ENCODE peak calls at places on chromosomes 5 and 9, in six cellular contexts. O is naive thymus-derived CD4-positive, alpha-beta T cell; I is mammary epithelial cell; J is right cardiac atrium; W is cardiac muscle cell; M is fibroblast of lung. G is an unnamed sample. For H3K4me1, the result is how much of the 10 kb centered on the place peaks cover.

GRCh38 chr9:124242331-124243194 is 15.2 kb upstream of the NEK6 start:
- DNase-seq in W (peak), M (peak), I (no peak), J (no peak), O (no peak), G (no peak)

GRCh38 chr9:96327694-96328352 is 25.8 kb upstream of the HSD17B3 start:
- DNase-seq in I (peak), O (peak), J (no peak), M (peak), W (peak), G (peak)

GRCh38 chr5:32542216-32543059 is 42.9 kb upstream of the SUB1 start:
- DNase-seq in M (peak), O (peak), J (no peak), I (no peak), W (peak), G (no peak)

GRCh38 chr5:172795401-172795977 is 24.5 kb upstream of the DUSP1 start:
- DNase-seq in J (peak), I (no peak), O (no peak), W (peak), M (peak), G (no peak)

GRCh38 chr5:1054799-1055775 is 46.5 kb downstream of the NKD2 start:
- DNase-seq in J (peak), O (no peak), I (no peak), M (no peak), W (no peak), G (no peak)

GRCh38 chr5:139422307-139422893 is 16.9 kb downstream of the DNAJC18 start:
- DNase-seq in W (peak), J (no peak), M (peak), I (peak), O (no peak), G (peak)

GRCh38 chr5:178230879-178231735 is 1.5 kb downstream of the PHYKPL start:
- DNase-seq in W (peak), J (peak), M (peak), I (no peak), O (no peak), G (no peak)

GRCh38 chr5:131610198-131611063 is 24.6 kb downstream of the RAPGEF6 start:
- DNase-seq in W (peak), O (no peak), M (peak), J (no peak), I (peak), G (no peak)

GRCh38 chr5:82730862-82731261 is 346.3 kb downstream of the TMEM167A start:
- DNase-seq in I (no peak), O (no peak), W (no peak), M (no peak), J (no peak), G (no peak)

GRCh38 chr9:104923289-104923688 is 4.7 kb downstream of the ABCA1 start:
- DNase-seq in J (no peak), M (peak), W (peak), O (no peak), I (no peak), G (no peak)

GRCh38 chr5:180668835-180669596 is 19.6 kb upstream of the FLT4 start:
- DNase-seq in I (no peak), M (no peak), W (no peak), O (no peak), J (no peak), G (no peak)

GRCh38 chr9:21684831-21685362 is 117.5 kb upstream of the MTAP start:
- DNase-seq in O (peak), J (no peak), M (peak), I (peak), W (peak), G (no peak)

GRCh38 chr5:138369706-138370105 is 17.2 kb downstream of the KDM3B start:
- DNase-seq in W (no peak), J (no peak), M (no peak), I (no peak), O (no peak), G (no peak)

GRCh38 chr5:91225848-91226686 is 157.1 kb downstream of the ARRDC3 start:
- DNase-seq in I (peak), O (peak), W (no peak), J (no peak), M (no peak), G (peak)

GRCh38 chr9:98958271-98958989 is 14.7 kb downstream of the COL15A1 start:
- DNase-seq in O (no peak), I (no peak), W (peak), J (no peak), M (peak), G (no peak)

GRCh38 chr9:127931092-127931881 is 710 bp upstream of the PIP5KL1 start:
- DNase-seq in M (peak), W (peak), O (no peak), I (no peak), J (peak), G (no peak)

GRCh38 chr9:130342714-130343085 is 77.1 kb downstream of the HMCN2 start:
- DNase-seq in I (no peak), J (no peak), O (no peak), W (no peak), M (no peak), G (no peak)

GRCh38 chr9:133585481-133586367 is 23.5 kb downstream of the FAM163B start:
- DNase-seq in M (no peak), O (no peak), W (no peak), J (peak), I (no peak), G (no peak)

GRCh38 chr5:53355316-53355715 is 125.1 kb upstream of the FST start:
- DNase-seq in I (peak), J (no peak), W (no peak), M (peak), O (no peak), G (no peak)

GRCh38 chr5:146409081-146409671 is 38.0 kb upstream of the TCERG1 start:
- DNase-seq in M (no peak), O (no peak), W (peak), J (no peak), I (peak), G (no peak)

GRCh38 chr5:128711216-128711615 is 173.2 kb upstream of the FBN2 start:
- DNase-seq in I (peak), J (no peak), O (no peak), W (no peak), M (no peak), G (no peak)

GRCh38 chr9:22171691-22172090 is 162.6 kb upstream of the CDKN2B start:
- DNase-seq in W (no peak), O (no peak), M (no peak), J (no peak), I (no peak), G (no peak)

GRCh38 chr9:33065157-33066076 is 11.1 kb downstream of the SMU1 start:
- DNase-seq in J (no peak), I (no peak), O (no peak), M (no peak), W (no peak), G (no peak)

GRCh38 chr9:131076347-131077195 is 19.8 kb upstream of the AIF1L start:
- DNase-seq in W (no peak), O (no peak), M (no peak), I (no peak), J (no peak), G (no peak)

GRCh38 chr5:63686938-63687337 is 275.3 kb downstream of the HTR1A start:
- DNase-seq in J (no peak), M (no peak), O (no peak), W (no peak), I (no peak), G (no peak)

GRCh38 chr5:132850066-132850465 is 16.2 kb downstream of the GDF9 start:
- DNase-seq in J (no peak), O (no peak), W (no peak), I (no peak), M (no peak), G (no peak)

GRCh38 chr5:132506094-132506692 is 15.6 kb upstream of the IRF1 start:
- DNase-seq in W (peak), O (no peak), J (no peak), I (peak), M (peak), G (no peak)

GRCh38 chr5:58887311-58887710 is 304.4 kb downstream of the RAB3C start:
- DNase-seq in O (no peak), I (no peak), M (no peak), J (peak), W (no peak), G (no peak)

GRCh38 chr9:79572891-79573696 is 1.3 kb downstream of the TLE4 start:
- DNase-seq in J (peak), M (peak), I (peak), O (peak), W (peak), G (peak)

DNA sequence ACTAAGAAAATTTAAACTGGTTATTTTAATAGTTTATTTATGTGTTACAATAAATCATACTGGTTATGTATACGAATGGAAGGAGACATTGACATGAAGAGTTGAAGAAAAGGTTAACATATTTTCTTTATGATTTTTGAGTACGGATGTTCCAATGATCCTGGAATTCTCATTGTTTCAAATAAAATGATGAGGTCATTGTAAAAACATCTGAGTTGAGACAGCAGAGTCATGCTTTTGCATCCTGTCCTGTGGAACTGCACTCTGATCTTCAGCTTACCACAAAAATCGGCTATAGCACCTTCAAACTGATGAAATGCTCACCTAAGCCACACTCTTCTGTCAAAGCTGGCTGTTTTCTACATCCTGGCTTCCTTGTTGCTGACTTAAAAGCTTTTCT is 67.8 kb downstream of the PTCD2 start:
- DNase-seq in O (no peak), I (peak), J (no peak), M (peak), W (peak), G (no peak)
- H3K4me1 ChIP-seq in O (under half), I (half or more), J (under half), M (under half), W (under half), G (under half)

DNA sequence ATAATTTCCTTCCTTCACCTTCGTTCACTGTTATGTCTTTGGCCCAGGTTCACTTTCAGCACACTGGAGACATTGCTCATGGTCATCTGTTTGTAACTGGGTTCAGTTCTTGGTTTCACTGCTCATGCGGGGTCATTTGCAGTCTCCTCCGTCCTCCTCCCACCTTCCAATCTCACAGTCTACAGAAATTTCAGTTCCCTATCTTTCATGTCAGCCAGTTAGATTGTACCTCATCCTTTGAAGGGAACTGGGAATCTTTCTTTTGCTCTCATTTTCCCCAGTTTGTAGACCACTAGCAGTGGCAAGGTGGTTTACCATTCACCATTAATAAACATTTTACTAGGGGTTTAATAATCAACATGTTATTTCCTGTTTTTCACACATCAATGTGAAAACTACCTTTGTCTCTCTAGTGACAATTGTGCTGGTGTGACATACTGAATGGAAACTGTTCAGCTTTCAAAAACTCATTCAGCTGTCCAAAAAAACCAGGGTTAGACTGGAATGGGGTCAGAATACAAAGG is 100.9 kb upstream of the IL6ST start:
- DNase-seq in I (no peak), W (no peak), J (no peak), O (no peak), M (no peak), G (no peak)
- H3K4me1 ChIP-seq in I (under half), W (under half), J (under half), O (half or more), M (under half), G (half or more)

GRCh38 chr5:88669314-88669713 is 213.7 kb downstream of the MEF2C start:
- DNase-seq in J (no peak), I (no peak), O (no peak), W (no peak), M (no peak), G (no peak)

GRCh38 chr5:88671408-88671807 is 211.6 kb downstream of the MEF2C start:
- DNase-seq in W (no peak), M (no peak), J (no peak), O (no peak), I (no peak), G (no peak)

GRCh38 chr5:88674262-88675158 is 208.5 kb downstream of the MEF2C start:
- DNase-seq in M (no peak), I (no peak), J (no peak), O (no peak), W (peak), G (no peak)

GRCh38 chr5:88672644-88673493 is 210.1 kb downstream of the MEF2C start:
- DNase-seq in M (no peak), J (no peak), O (no peak), I (no peak), W (no peak), G (no peak)

GRCh38 chr5:88671808-88672499 is 211.0 kb downstream of the MEF2C start:
- DNase-seq in I (no peak), W (no peak), O (no peak), J (no peak), M (no peak), G (no peak)
- H3K4me1 ChIP-seq in I (under half), W (under half), O (under half), J (under half), M (under half), G (under half)

GRCh38 chr9:89364664-89365531 is 46.6 kb downstream of the SECISBP2 start:
- DNase-seq in W (no peak), I (peak), J (no peak), O (no peak), M (no peak), G (no peak)
- H3K4me1 ChIP-seq in W (under half), I (under half), J (under half), O (under half), M (under half), G (under half)

DNA sequence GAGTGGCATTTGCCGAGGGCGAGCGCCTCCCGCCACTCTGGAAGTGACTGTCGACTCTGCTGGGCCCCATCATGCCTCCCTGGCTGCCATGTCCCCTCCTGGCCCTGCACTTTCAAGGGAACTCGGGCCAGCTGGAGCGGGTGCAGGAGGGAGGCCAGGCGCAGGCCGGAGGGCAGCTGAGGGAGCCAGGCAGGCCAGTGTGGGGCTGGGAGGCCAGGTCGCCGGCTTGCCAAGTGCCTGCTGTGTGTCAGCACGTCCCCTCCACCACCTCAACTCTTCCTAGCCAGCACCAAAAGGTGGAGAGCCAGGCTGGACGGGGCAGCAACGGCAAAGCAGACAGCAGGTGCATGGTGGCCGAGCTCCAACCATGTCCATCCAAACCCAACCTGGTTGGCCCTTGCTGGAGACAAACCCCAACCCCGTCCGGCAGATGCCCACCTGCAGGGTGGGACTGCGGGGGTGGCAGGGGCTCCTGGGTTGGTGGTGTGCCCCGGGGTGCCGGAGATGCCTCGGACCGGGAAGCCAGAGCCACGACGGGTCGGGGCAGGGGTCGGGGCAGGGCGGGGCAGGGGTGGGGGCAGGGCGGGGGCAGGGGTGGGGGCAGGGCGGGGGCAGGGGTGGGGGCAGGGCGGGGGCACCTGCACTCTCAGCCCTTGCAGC is 36.5 kb upstream of the EGFL7 start:
- DNase-seq in M (no peak), W (no peak), J (peak), O (no peak), I (no peak), G (no peak)
- H3K4me1 ChIP-seq in M (under half), W (under half), J (under half), O (under half), I (under half), G (under half)

G was measured in CD8-positive, alpha-beta T cell.